ENCODE peak calls at places on chromosomes 1 and 21, in five cellular contexts. O is ovary, G is T-helper 22 cell, V is glutamatergic neuron, E is mesendoderm. F is an unnamed sample.

GRCh38 chr1:43466403-43466802 is 12.7 kb upstream of the HYI start:
- DNase-seq in E (no peak), V (no peak), G (no peak), O (no peak), F (no peak)

GRCh38 chr1:183318433-183318832 is 99.7 kb downstream of the NMNAT2 start:
- DNase-seq in G (no peak), E (peak; percentile 89), O (peak; percentile 83), V (no peak), F (no peak)

GRCh38 chr1:79079770-79080169 is 73.2 kb upstream of the ADGRL4 start:
- DNase-seq in O (no peak), G (no peak), E (peak; percentile 91), V (no peak), F (no peak)

GRCh38 chr1:90924982-90925381 is 96.9 kb downstream of the ZNF644 start:
- DNase-seq in O (no peak), G (no peak), V (no peak), E (peak; percentile 92), F (no peak)

GRCh38 chr1:11707621-11708276 is 16.2 kb downstream of the DRAXIN start:
- DNase-seq in V (peak; percentile 59), E (peak; percentile 47), G (no peak), O (no peak), F (no peak)

GRCh38 chr1:8472668-8473067 is 154.8 kb downstream of the SLC45A1 start:
- DNase-seq in O (no peak), G (no peak), E (no peak), V (no peak), F (no peak)

GRCh38 chr1:50098490-50099109 is 10.1 kb upstream of the ELAVL4 start:
- DNase-seq in E (no peak), G (no peak), O (no peak), V (no peak), F (no peak)

GRCh38 chr21:16420086-16420724 is 690.4 kb downstream of the USP25 start:
- DNase-seq in E (no peak), G (no peak), O (peak; percentile 55), V (no peak), F (no peak)

GRCh38 chr1:173122958-173123852 is 72.5 kb upstream of the TNFSF18 start:
- DNase-seq in O (peak; percentile 68), G (no peak), V (no peak), E (peak; percentile 76), F (no peak)

GRCh38 chr21:41630917-41631316 is 123.0 kb upstream of the TMPRSS2 start:
- DNase-seq in V (no peak), G (no peak), E (no peak), O (no peak), F (no peak)

GRCh38 chr1:171834831-171835230 is 6.5 kb upstream of the DNM3 start:
- DNase-seq in E (no peak), O (no peak), V (no peak), G (no peak), F (no peak)

GRCh38 chr1:116951175-116951935 is 41.6 kb downstream of the PTGFRN start:
- DNase-seq in G (no peak), O (no peak), E (no peak), V (no peak), F (no peak)